ENCODE peak calls at places on chromosomes 6 and 20, in nine cellular contexts. I, A, J, Y, W, N, E, U and B are unnamed samples.

GRCh38 chr6:154960299-154960796 is 34.8 kb upstream of the TIAM2 start:
- DNase-seq in I (no peak), A (no peak), J (no peak), Y (no peak), W (no peak), N (no peak), E (no peak), U (no peak), B (no peak)

GRCh38 chr20:23606652-23607049 is 934 bp upstream of the CST9 start:
- DNase-seq in I (peak; percentile 62), A (peak; percentile 44), J (peak; percentile 89), Y (peak; percentile 86), W (peak; percentile 61), N (peak; percentile 86), E (peak; percentile 75), U (peak; percentile 35), B (peak; percentile 85)

GRCh38 chr6:31876357-31876756 is 2.4 kb downstream of the SLC44A4 start:
- DNase-seq in I (no peak), A (no peak), J (no peak), Y (no peak), W (no peak), N (no peak), E (no peak), U (no peak), B (no peak)

GRCh38 chr20:57902478-57902877 is 192.7 kb upstream of the PMEPA1 start:
- DNase-seq in I (no peak), A (no peak), J (no peak), Y (no peak), W (peak; percentile 84), N (no peak), E (no peak), U (peak; percentile 86), B (no peak)

GRCh38 chr6:57159127-57159526 is 13.0 kb upstream of the BAG2 start:
- DNase-seq in I (no peak), A (no peak), J (no peak), Y (no peak), W (peak; percentile 74), N (no peak), E (no peak), U (no peak), B (no peak)

GRCh38 chr6:88616380-88616779 is 347.0 kb downstream of the RNGTT start:
- DNase-seq in I (no peak), A (no peak), J (no peak), Y (no peak), W (no peak), N (no peak), E (no peak), U (no peak), B (no peak)

GRCh38 chr6:106517699-106518098 is 111.6 kb downstream of the RTN4IP1 start:
- DNase-seq in I (no peak), A (no peak), J (no peak), Y (no peak), W (no peak), N (no peak), E (no peak), U (no peak), B (no peak)

GRCh38 chr6:156634971-156635371 is 142.2 kb upstream of the ARID1B start:
- DNase-seq in I (no peak), A (no peak), J (no peak), Y (no peak), W (no peak), N (no peak), E (no peak), U (no peak), B (no peak)

GRCh38 chr20:46215913-46216707 is 92.2 kb downstream of the CDH22 start:
- DNase-seq in I (no peak), A (no peak), J (no peak), Y (peak; percentile 87), W (no peak), N (no peak), E (peak; percentile 22), U (peak; percentile 33), B (no peak)

GRCh38 chr6:54846243-54846856 is at the start of gene FAM83B:
- DNase-seq in I (peak; percentile 33), A (no peak), J (no peak), Y (peak; percentile 71), W (peak; percentile 98), N (peak; percentile 14), E (peak; percentile 61), U (no peak), B (peak; percentile 45)

GRCh38 chr6:50198245-50198644 is 148.5 kb upstream of the DEFB112 start:
- DNase-seq in I (no peak), A (no peak), J (no peak), Y (peak; percentile 81), W (no peak), N (no peak), E (no peak), U (no peak), B (no peak)

DNA sequence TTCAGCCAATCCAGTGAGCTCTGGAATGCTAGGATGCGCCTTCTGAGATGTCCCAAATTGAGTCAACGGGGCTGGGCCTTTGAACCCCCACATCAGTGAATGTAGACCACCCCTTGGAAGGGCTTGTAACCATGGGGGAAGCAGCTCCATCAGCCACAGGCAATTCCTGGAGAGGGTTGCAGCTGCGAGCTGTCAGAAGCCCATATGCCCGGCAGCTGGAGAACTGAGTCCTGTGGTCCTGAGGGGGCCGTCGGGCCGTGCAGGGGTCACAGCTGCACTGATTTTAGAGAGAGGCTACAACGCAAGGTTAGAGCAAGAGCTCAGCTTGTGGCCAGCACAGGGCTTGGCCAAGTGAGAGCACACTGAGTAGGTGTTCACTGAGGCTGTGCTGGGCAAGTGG is 121.3 kb downstream of the TOX2 start:
- DNase-seq in I (no peak), A (no peak), J (no peak), Y (no peak), W (no peak), N (no peak), E (no peak), U (no peak), B (no peak)
- TF ChIP-seq CTCF in I (no peak), A (no peak), J (no peak), Y (no peak), W (no peak), N (no peak), E (no peak), U (no peak), B (no peak)

GRCh38 chr6:162899148-162899547 is 171.4 kb downstream of the PACRG start:
- DNase-seq in I (no peak), A (no peak), J (no peak), Y (no peak), W (no peak), N (no peak), E (no peak), U (peak; percentile 2), B (no peak)
- TF ChIP-seq CTCF in I (no peak), A (no peak), J (no peak), Y (no peak), W (no peak), N (no peak), E (no peak), U (no peak), B (no peak)

DNA sequence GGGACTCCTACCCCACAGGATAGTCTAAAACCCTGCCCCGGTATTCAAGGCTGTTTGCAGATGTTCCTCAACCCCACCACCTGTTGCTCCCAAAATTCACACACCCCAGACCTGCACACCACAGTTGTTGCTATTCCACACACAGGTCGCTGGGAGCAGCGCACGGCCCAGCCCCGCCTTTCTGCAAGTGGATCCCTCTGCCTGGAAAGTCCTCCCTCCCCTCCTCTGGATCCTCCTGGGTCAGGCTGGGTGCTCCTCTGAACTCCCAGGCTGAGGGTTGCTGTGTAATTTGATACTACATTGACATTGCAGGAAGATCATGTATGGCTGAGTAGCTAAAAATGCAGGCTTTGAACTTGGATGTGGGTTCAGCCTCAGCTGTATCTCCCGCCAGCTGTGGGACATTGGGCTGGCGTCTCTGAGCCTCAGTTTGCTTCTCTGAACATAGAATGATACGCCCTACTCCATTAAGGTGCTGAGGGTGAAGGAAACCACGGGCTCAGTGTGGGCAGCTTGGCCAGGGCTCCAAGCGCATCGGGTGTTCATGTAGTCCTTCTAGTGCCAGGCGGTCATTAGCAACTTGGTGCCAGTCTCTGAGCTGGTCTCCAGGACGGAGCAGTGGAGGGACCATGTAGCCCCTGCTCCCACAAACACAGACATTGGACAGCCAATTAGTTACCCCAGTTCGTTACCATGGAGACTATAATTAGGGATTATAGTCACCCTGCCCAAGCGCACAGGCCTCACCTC is 13.9 kb upstream of the CCN5 start:
- DNase-seq in I (no peak), A (no peak), J (no peak), Y (no peak), W (no peak), N (no peak), E (no peak), U (no peak), B (no peak)
- TF ChIP-seq CTCF in I (no peak), A (no peak), J (no peak), Y (no peak), W (no peak), N (no peak), E (no peak), U (no peak), B (no peak)

GRCh38 chr6:52285174-52286068 is 879 bp upstream of the MCM3 start:
- DNase-seq in I (no peak), A (no peak), J (no peak), Y (peak; percentile 12), W (no peak), N (no peak), E (no peak), U (no peak), B (no peak)

GRCh38 chr6:52283111-52283510 is 1.4 kb downstream of the MCM3 start:
- DNase-seq in I (no peak), A (no peak), J (no peak), Y (no peak), W (no peak), N (no peak), E (no peak), U (no peak), B (no peak)

GRCh38 chr6:52284131-52284459 is 447 bp downstream of the MCM3 start:
- DNase-seq in I (peak; percentile 46), A (no peak), J (no peak), Y (peak; percentile 90), W (no peak), N (peak; percentile 71), E (peak; percentile 37), U (peak; percentile 11), B (peak; percentile 60)

GRCh38 chr6:52286798-52287432 is 2.4 kb upstream of the MCM3 start:
- DNase-seq in I (peak; percentile 73), A (peak; percentile 53), J (peak; percentile 41), Y (peak; percentile 77), W (peak; percentile 53), N (peak; percentile 72), E (peak; percentile 24), U (peak; percentile 33), B (peak; percentile 65)

GRCh38 chr6:52284460-52285173 is at the start of gene MCM3:
- DNase-seq in I (peak; percentile 99), A (peak; percentile 94), J (peak; percentile 95), Y (peak; percentile 99), W (peak; percentile 99), N (peak; percentile 88), E (peak; percentile 89), U (peak; percentile 97), B (peak; percentile 94)
- TF ChIP-seq CTCF in I (peak; percentile 51), A (no peak), J (no peak), Y (no peak), W (no peak), N (no peak), E (no peak), U (no peak), B (no peak)

DNA sequence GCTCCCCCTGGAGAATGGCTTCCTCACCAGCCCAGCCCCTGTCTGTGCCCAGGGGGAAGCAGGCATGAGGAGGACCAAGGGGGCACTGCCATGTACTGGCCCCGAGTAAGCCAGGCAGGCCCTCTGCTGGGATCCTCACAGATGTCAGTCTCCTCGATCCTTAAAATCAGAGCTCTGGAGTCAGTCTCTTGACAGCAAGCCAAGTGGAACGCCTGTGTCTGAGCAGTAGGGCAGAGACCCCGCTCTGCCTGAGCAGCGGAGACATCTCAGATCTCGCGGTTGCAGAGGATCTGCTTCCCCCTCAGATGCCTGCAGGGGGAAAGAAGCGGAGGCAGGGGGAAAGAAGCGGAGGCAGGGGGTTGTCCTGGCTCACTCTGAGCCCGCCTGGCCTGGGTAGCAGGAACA is 92.6 kb downstream of the SNX5 start:
- DNase-seq in I (no peak), A (no peak), J (no peak), Y (peak; percentile 39), W (no peak), N (no peak), E (no peak), U (no peak), B (no peak)
- TF ChIP-seq CTCF in I (no peak), A (no peak), J (no peak), Y (no peak), W (no peak), N (no peak), E (no peak), U (no peak), B (no peak)